ENCODE peak calls at places on chromosomes 3 and 15, in eight cellular contexts. U is neural crest cell; D is cardiac fibroblast; X is GM04504; Q is stimulated activated CD8-positive, alpha-beta memory T cell treated with anti-CD3 and anti-CD28 coated beads, Interleukin-4, amount 100 ng/mL, for 4 hours; E is tibial artery; Z is neuronal stem cell; C is AG04449. R is an unnamed sample.

GRCh38 chr3:64687781-64688515 is at the start of gene ADAMTS9:
- DNase-seq in Q (no peak), U (peak; percentile 65), X (no peak), Z (peak; percentile 78), D (peak; percentile 73), C (no peak), E (peak; percentile 89), R (peak; percentile 85)

GRCh38 chr15:66938114-66938830 is 127.1 kb upstream of the SMAD3 start:
- DNase-seq in Q (no peak), C (no peak), E (no peak), U (no peak), D (no peak), Z (no peak), X (no peak), R (no peak)

GRCh38 chr15:25804451-25804850 is 58.7 kb downstream of the ATP10A start:
- DNase-seq in D (no peak), Q (no peak), Z (no peak), X (no peak), C (no peak), E (peak; percentile 56), U (no peak), R (no peak)

GRCh38 chr3:174116421-174116820 is 718.9 kb downstream of the NLGN1 start:
- DNase-seq in E (no peak), U (no peak), X (no peak), D (peak; percentile 41), C (no peak), Z (no peak), Q (no peak), R (peak; percentile 6)

GRCh38 chr3:60803156-60803555 is 448.1 kb downstream of the FHIT start:
- DNase-seq in D (no peak), E (no peak), X (no peak), Q (no peak), Z (no peak), U (no peak), C (no peak), R (no peak)

GRCh38 chr3:157204431-157204830 is 44.5 kb upstream of the CCNL1 start:
- DNase-seq in D (peak; percentile 86), U (no peak), E (no peak), Q (no peak), X (peak; percentile 28), Z (no peak), C (no peak), R (peak; percentile 81)

GRCh38 chr3:30059240-30059639 is 547.2 kb upstream of the TGFBR2 start:
- DNase-seq in C (no peak), X (no peak), Z (no peak), U (no peak), Q (no peak), D (no peak), E (no peak), R (no peak)

GRCh38 chr3:184592411-184593200 is 31.0 kb downstream of the EPHB3 start:
- DNase-seq in D (no peak), E (no peak), C (no peak), Z (no peak), X (no peak), Q (no peak), U (no peak), R (peak; percentile 25)

GRCh38 chr3:123719785-123720531 is 135.1 kb upstream of the HACD2 start:
- DNase-seq in U (no peak), X (no peak), Z (no peak), C (no peak), Q (no peak), D (no peak), E (peak; percentile 94), R (no peak)

GRCh38 chr15:39578851-39579486 is 1.9 kb upstream of the THBS1 start:
- DNase-seq in C (no peak), Z (no peak), Q (no peak), X (no peak), E (no peak), D (no peak), U (no peak), R (peak; percentile 65)

GRCh38 chr15:100241572-100242479 is 99.9 kb downstream of the ADAMTS17 start:
- DNase-seq in D (peak; percentile 51), C (no peak), U (no peak), Q (no peak), X (no peak), E (peak; percentile 85), Z (no peak), R (peak; percentile 81)

GRCh38 chr3:72489916-72490315 is 358.3 kb downstream of the SHQ1 start:
- DNase-seq in D (no peak), Z (no peak), Q (no peak), X (no peak), E (no peak), C (no peak), U (no peak), R (no peak)

GRCh38 chr3:25033407-25034029 is 394.5 kb upstream of the RARB start:
- DNase-seq in U (peak; percentile 26), C (no peak), D (peak; percentile 38), Z (peak; percentile 45), Q (no peak), X (no peak), E (no peak), R (peak; percentile 18)

GRCh38 chr3:23809840-23810341 is 4.1 kb downstream of the UBE2E1 start:
- DNase-seq in Z (no peak), Q (no peak), E (no peak), D (peak; percentile 18), C (no peak), X (no peak), U (no peak), R (no peak)

R was measured in fibroblast of pulmonary artery.